ENCODE peak calls at places on chromosome 6, in six cellular contexts. K is heart left ventricle, H is IMR-90, V is AG04450, T is OCI-LY7, J is HCT116. E is an unnamed sample.

GRCh38 chr6:79250107-79250514 is 15.6 kb upstream of the HMGN3 start:
- DNase-seq in K (no peak), H (no peak), V (no peak), T (peak; percentile 33), J (no peak), E (no peak)

GRCh38 chr6:153484056-153484455 is 353.0 kb upstream of the RGS17 start:
- DNase-seq in K (no peak), H (no peak), V (no peak), T (no peak), J (no peak), E (no peak)

GRCh38 chr6:134235937-134236751 is 81.8 kb downstream of the SGK1 start:
- DNase-seq in K (no peak), H (peak; percentile 90), V (peak; percentile 29), T (no peak), J (no peak), E (no peak)

GRCh38 chr6:134436281-134436815 is 118.4 kb upstream of the SGK1 start:
- DNase-seq in K (peak; percentile 67), H (peak; percentile 99), V (peak; percentile 84), T (peak; percentile 37), J (peak; percentile 75), E (peak; percentile 85)

GRCh38 chr6:107491791-107492674 is 2.1 kb downstream of the SOBP start:
- DNase-seq in K (peak; percentile 67), H (peak; percentile 56), V (no peak), T (no peak), J (no peak), E (peak; percentile 39)

GRCh38 chr6:5556011-5556410 is 294.7 kb downstream of the FARS2 start:
- DNase-seq in K (no peak), H (no peak), V (no peak), T (no peak), J (no peak), E (no peak)

GRCh38 chr6:132405143-132405915 is 4.1 kb upstream of the MOXD1 start:
- DNase-seq in K (no peak), H (peak; percentile 81), V (peak; percentile 50), T (no peak), J (no peak), E (no peak)

GRCh38 chr6:108423982-108424695 is 129.3 kb downstream of the AFG1L start:
- DNase-seq in K (no peak), H (no peak), V (no peak), T (no peak), J (no peak), E (peak; percentile 20)

GRCh38 chr6:56888687-56889086 is 66.2 kb upstream of the BEND6 start:
- DNase-seq in K (no peak), H (no peak), V (no peak), T (no peak), J (no peak), E (no peak)

GRCh38 chr6:127971945-127972391 is 71.1 kb upstream of the THEMIS start:
- DNase-seq in K (no peak), H (peak; percentile 70), V (peak; percentile 11), T (no peak), J (no peak), E (peak; percentile 46)

GRCh38 chr6:167232355-167232754 is 58.8 kb upstream of the UNC93A start:
- DNase-seq in K (no peak), H (no peak), V (no peak), T (no peak), J (no peak), E (no peak)

GRCh38 chr6:167226791-167227190 is 64.3 kb upstream of the UNC93A start:
- DNase-seq in K (no peak), H (no peak), V (no peak), T (no peak), J (no peak), E (no peak)

GRCh38 chr6:167225903-167226508 is 65.1 kb upstream of the UNC93A start:
- DNase-seq in K (no peak), H (no peak), V (no peak), T (no peak), J (no peak), E (no peak)

GRCh38 chr6:167229586-167229985 is 61.5 kb upstream of the UNC93A start:
- DNase-seq in K (no peak), H (no peak), V (no peak), T (no peak), J (no peak), E (no peak)

DNA sequence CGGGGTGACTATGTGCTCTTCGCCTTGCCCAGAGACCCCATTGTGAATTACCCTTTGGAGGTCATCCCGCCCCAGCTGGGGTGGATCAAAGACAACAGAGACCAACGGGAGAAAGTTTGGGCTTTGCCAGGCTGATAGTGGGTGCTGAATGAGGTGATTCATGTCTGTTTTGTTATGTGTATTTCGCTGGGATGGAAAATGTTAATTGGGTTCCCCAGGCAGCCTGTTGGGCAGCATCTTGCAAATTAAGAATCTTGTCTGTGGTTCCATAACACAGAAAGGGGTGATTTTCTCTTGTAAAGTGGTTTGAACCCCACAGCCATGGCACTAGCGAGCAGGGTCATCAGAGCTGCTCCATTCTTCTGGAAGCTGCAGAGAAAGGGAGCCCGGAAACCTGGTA is 63.1 kb upstream of the UNC93A start:
- DNase-seq in K (no peak), H (no peak), V (no peak), T (no peak), J (no peak), E (no peak)
- TF ChIP-seq CTCF in K (no peak), H (no peak), V (no peak), T (no peak), J (no peak), E (no peak)

DNA sequence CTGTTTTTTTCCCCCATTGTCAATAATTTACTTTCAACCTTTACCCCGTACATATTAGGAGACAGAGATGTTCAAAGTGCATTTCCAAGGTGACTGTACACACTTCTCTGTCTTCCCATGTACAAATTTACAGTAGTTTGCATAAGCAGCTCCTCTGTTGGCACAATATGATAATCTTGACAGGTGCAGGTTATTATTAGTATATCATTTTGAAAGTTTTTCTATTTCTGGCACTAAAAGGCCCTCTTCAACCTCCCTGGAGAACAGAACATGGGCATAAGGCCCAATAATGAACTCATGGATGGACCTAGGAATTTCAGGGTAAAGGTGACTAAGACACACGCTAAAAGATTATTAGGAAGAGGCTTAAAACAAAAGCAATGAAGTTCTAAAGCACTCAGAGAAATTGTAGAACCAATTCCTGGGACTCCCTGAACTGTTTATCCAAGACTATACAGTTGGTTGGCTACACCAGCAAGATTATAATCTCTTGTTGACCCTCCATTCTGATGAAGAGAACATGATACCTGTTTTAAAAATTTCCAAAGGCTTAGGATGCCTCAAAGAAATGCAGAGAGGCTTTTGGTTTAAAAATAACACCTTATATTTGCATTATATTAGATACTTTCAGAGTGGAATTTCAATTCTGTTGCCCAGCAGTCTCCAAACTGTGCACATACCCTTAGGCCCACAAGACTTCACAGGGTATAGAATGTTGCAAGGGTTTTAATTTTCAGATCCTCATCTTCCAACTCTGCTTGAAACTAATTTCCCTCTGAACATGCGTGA is 1.1 kb downstream of the AIG1 start:
- DNase-seq in K (no peak), H (peak; percentile 12), V (no peak), T (no peak), J (no peak), E (no peak)
- H3K4me3 ChIP-seq in K (peak overlapping the region; percentile 89), H (peak overlapping the region; percentile 97), V (peak overlapping the region; percentile 89), T (peak overlapping the region; percentile 70), J (peak overlapping the region; percentile 73), E (no peak overlapping the region)

GRCh38 chr6:21098134-21098533 is 495.4 kb upstream of the SOX4 start:
- DNase-seq in K (no peak), H (no peak), V (no peak), T (no peak), J (no peak), E (no peak)

GRCh38 chr6:21099338-21100314 is 493.9 kb upstream of the SOX4 start:
- DNase-seq in K (no peak), H (no peak), V (no peak), T (no peak), J (no peak), E (no peak)

GRCh38 chr6:21091411-21091810 is 502.1 kb upstream of the SOX4 start:
- DNase-seq in K (no peak), H (no peak), V (no peak), T (no peak), J (no peak), E (no peak)

GRCh38 chr6:21098744-21099143 is 494.8 kb upstream of the SOX4 start:
- DNase-seq in K (no peak), H (no peak), V (no peak), T (no peak), J (no peak), E (no peak)

DNA sequence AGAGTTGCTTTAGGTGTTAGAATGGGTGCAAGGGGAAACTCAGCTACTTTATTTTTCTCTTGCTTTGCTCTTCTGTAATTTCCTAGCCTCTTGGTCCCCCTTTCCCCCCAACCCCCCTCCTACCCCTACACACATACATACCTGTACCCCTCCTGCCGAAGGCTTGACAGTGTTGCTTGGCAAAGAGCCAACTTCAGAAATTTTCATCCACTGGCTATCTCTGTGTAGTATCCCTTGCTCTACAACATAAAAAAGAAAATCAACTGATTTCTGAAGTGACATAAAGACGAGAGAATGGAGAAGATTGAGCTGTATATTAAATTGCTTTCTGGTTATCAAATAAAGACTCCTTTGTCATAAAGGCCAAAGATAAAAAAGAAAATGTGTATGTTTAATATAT is 498.1 kb upstream of the SOX4 start:
- DNase-seq in K (no peak), H (no peak), V (no peak), T (no peak), J (no peak), E (no peak)
- TF ChIP-seq CTCF in K (no peak), H (no peak), V (no peak), T (no peak), J (no peak), E (no peak)

GRCh38 chr6:52749546-52750152 is 13.6 kb downstream of the GSTA2 start:
- DNase-seq in K (no peak), H (no peak), V (no peak), T (no peak), J (no peak), E (no peak)
- H3K4me3 ChIP-seq in K (no peak overlapping the region), H (no peak overlapping the region), V (no peak overlapping the region), T (no peak overlapping the region), J (no peak overlapping the region), E (no peak overlapping the region)

GRCh38 chr6:63307581-63308246 is 12.1 kb downstream of the LGSN start:
- DNase-seq in K (no peak), H (peak; percentile 64), V (peak; percentile 23), T (peak; percentile 54), J (peak; percentile 47), E (peak; percentile 20)
- TF ChIP-seq CTCF in K (no peak), H (peak; percentile 63), V (peak; percentile 68), T (peak; percentile 80), J (peak; percentile 56), E (peak; percentile 61)

DNA sequence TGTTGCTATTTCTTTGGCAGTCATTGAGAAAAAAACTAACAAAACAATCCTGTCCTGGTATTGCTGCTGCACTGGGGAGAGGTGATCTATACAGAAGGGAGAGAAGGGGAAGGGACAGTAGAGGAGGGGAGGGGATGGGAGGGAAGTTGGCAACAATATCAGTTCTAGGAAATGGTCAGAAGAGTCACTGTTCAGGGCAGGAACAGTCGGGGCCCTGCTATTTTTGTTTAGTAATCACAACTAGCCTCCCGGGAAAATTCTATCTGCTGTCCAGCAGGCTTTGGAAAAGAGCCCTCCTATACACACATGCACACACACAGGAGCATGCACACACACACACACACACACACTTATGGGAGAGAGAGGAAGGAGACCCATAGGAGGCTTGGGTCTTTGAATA is 142.3 kb upstream of the CARMIL1 start:
- DNase-seq in K (peak; percentile 40), H (no peak), V (no peak), T (no peak), J (no peak), E (no peak)
- H3K4me3 ChIP-seq in K (peak overlapping the region; percentile 55), H (no peak overlapping the region), V (no peak overlapping the region), T (no peak overlapping the region), J (no peak overlapping the region), E (peak overlapping the region; percentile 44)